ENCODE peak calls at places on chromosomes 16 and 17, in seven cellular contexts. E is HCT116, J is K562, W is SK-N-SH, H is GM12878, A is H1, Q is HepG2. V is an unnamed sample.

GRCh38 chr16:69402448-69402847 is 16.6 kb upstream of the TERF2 start:
- DNase-seq in E (no peak), A (no peak), Q (no peak), W (no peak), J (peak; percentile 38), H (no peak), V (no peak)

GRCh38 chr17:41444186-41444585 is 3.4 kb upstream of the KRT38 start:
- DNase-seq in E (no peak), W (no peak), A (no peak), H (no peak), J (no peak), Q (no peak), V (no peak)

GRCh38 chr17:69581061-69581955 is 166.8 kb downstream of the MAP2K6 start:
- DNase-seq in E (no peak), J (no peak), H (peak; percentile 39), Q (no peak), A (no peak), W (no peak), V (no peak)

GRCh38 chr17:14784997-14785696 is 480.0 kb downstream of the PMP22 start:
- DNase-seq in W (no peak), H (no peak), Q (peak; percentile 47), E (no peak), J (no peak), A (no peak), V (peak; percentile 27)

GRCh38 chr17:28188841-28189263 is 130.1 kb upstream of the TMEM97 start:
- DNase-seq in W (peak; percentile 50), A (no peak), Q (no peak), E (no peak), J (peak; percentile 13), H (no peak), V (no peak)

GRCh38 chr17:17228521-17229279 is 8.3 kb downstream of the FLCN start:
- DNase-seq in J (no peak), A (no peak), W (no peak), H (no peak), E (no peak), Q (no peak), V (no peak)

GRCh38 chr16:5649762-5650445 is 552.3 kb upstream of the EEF2KMT start:
- DNase-seq in H (no peak), Q (no peak), E (no peak), W (no peak), A (no peak), J (no peak), V (no peak)

GRCh38 chr16:57601801-57602478 is 26.5 kb upstream of the ADGRG1 start:
- DNase-seq in Q (no peak), J (peak; percentile 60), E (no peak), H (peak; percentile 93), A (no peak), W (no peak), V (peak; percentile 49)

GRCh38 chr16:88999457-89000206 is 22.6 kb upstream of the CBFA2T3 start:
- DNase-seq in A (no peak), H (no peak), Q (no peak), J (peak; percentile 76), E (no peak), W (peak; percentile 68), V (no peak)

DNA sequence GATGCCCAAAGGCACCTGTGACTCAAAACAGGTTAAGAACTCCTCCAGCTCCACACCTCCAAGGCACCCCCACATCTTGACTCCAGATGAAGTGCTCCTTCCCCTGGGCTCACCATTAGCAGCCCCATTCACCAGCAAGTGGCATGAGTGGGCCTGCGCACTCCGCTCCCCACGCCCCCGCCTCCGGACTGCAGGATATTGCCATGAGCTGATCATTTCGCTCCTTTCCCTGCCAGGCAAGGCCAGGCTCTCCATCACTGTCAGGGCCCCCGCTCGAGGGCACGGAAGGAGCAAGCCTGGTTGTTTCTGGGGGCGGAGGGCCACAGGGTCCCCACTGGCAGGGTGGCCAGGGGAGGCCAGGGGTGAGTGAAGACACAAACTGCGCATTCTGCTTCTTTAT is 69.9 kb downstream of the ZNF423 start:
- DNase-seq in H (no peak), Q (no peak), E (no peak), W (no peak), J (no peak), A (no peak), V (no peak)
- TF ChIP-seq JUND in H (no peak), Q (no peak), E (no peak), W (no peak), J (no peak), A (no peak), V (no peak)

GRCh38 chr16:72992142-72992601 is 55.8 kb downstream of the ZFHX3 start:
- DNase-seq in W (peak; percentile 37), J (no peak), Q (no peak), E (no peak), A (peak; percentile 53), H (no peak), V (no peak)

GRCh38 chr16:72991645-72992044 is 56.3 kb downstream of the ZFHX3 start:
- DNase-seq in J (no peak), E (no peak), A (no peak), Q (no peak), W (no peak), H (no peak), V (no peak)

GRCh38 chr16:72997141-72997542 is 50.8 kb downstream of the ZFHX3 start:
- DNase-seq in A (no peak), E (no peak), Q (no peak), H (no peak), J (no peak), W (no peak), V (peak; percentile 89)

GRCh38 chr16:72996291-72997062 is 51.5 kb downstream of the ZFHX3 start:
- DNase-seq in E (no peak), W (no peak), A (no peak), J (no peak), Q (peak; percentile 66), H (no peak), V (peak; percentile 91)

DNA sequence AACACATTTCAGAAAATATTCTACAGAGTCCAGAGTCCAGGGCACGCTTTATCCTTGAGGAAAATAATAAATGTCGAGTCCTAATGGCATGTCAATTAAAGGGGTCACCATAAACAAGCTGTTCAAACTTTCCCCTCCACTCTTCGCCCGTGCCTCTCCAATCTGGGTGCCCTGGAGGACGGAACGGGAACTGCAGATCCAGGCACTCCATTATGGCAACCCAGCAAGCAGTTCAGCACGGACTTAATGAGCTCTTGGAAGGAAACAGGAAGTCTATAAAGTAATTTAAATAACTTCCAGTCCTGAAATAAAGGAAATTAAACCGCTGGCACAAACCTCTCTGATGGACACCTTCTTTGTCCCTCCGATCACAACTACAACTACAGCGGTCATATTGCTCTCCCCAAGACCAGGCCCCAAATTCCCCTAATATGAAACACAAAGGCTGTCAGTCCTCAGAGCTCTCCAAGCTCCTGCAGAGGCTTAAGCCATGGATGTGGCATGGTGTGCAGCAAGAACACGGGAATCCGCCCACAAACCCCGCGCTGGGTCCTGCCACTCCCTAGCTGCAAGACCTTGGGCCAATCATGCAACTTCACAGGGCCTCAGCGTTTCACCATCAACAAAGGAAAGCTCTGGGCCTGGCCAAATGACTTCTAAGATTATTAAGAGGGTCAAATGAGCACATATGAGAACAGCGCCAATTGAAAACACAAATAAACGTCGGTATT is 52.6 kb downstream of the ZFHX3 start:
- DNase-seq in E (no peak), W (peak; percentile 34), Q (no peak), A (peak; percentile 87), J (peak; percentile 38), H (no peak), V (peak; percentile 46)
- TF ChIP-seq JUND in E (no peak), W (no peak), Q (no peak), A (no peak), J (no peak), H (no peak), V (no peak)

DNA sequence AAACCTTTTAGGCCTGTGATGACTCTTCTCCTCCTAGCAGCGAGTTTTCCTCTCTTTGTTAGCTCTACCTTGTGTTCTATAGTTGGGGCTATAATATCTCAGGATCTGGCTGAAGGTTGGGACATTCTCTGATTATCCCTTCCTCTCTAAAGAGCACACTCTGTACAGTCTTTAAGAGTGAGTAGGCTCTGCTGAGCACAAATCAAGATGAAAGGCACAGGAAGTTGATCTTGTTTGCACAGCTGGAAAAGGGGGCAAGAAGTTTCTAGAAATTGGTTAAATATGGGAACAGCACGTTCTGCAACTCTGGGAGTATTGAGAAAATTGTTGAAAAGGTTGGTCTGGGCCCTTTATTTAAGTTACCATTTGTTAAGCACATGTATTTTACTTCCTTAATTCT is 240.9 kb downstream of the CDH11 start:
- DNase-seq in Q (no peak), E (no peak), H (no peak), W (no peak), J (no peak), A (no peak), V (no peak)
- TF ChIP-seq JUND in Q (no peak), E (no peak), H (no peak), W (no peak), J (no peak), A (no peak), V (no peak)

GRCh38 chr17:31509095-31509804 is 117.8 kb downstream of the RAB11FIP4 start:
- DNase-seq in W (no peak), Q (no peak), J (peak; percentile 36), E (no peak), A (no peak), H (no peak), V (no peak)

GRCh38 chr17:31510273-31511175 is 119.0 kb downstream of the RAB11FIP4 start:
- DNase-seq in J (no peak), H (no peak), A (no peak), Q (no peak), W (no peak), E (no peak), V (no peak)

GRCh38 chr17:31509805-31510177 is 118.3 kb downstream of the RAB11FIP4 start:
- DNase-seq in W (peak; percentile 49), J (no peak), Q (no peak), H (no peak), A (no peak), E (no peak), V (no peak)

GRCh38 chr17:31506517-31506916 is 115.0 kb downstream of the RAB11FIP4 start:
- DNase-seq in Q (no peak), A (no peak), W (no peak), H (no peak), E (no peak), J (no peak), V (no peak)

GRCh38 chr17:31508310-31509094 is 117.0 kb downstream of the RAB11FIP4 start:
- DNase-seq in J (peak; percentile 86), W (no peak), A (no peak), E (no peak), Q (peak; percentile 32), H (peak; percentile 69), V (peak; percentile 75)
- TF ChIP-seq JUND in J (peak; percentile 63), W (no peak), A (no peak), E (no peak), Q (no peak), H (no peak), V (no peak)

DNA sequence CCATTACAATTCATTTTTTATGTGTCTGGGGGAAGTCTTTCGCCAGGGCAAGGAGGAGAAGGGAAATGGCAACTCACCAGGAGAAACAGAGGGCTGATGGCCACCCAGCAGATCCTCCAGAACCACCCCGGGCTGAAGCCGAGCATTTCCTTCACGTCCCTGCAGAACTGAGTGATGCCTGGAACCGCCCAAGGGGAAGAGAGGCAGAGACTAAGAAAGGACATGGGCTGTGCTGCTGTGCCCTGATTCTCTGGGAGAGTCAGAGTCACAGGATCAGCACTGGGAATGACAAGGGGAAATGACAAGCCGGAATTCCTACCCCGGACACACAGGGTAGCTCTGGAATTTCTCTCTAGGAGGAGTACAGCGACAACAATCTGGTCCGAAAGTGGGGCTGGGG is 27.8 kb downstream of the SLC6A4 start:
- DNase-seq in W (peak; percentile 2), H (no peak), Q (no peak), A (no peak), E (no peak), J (no peak), V (no peak)
- TF ChIP-seq JUND in W (no peak), H (no peak), Q (no peak), A (no peak), E (no peak), J (no peak), V (no peak)

V was measured in T47D.